ENCODE peak calls at places on chromosomes 3 and 15, in eight cellular contexts. X, Z, R, G, H, N, T and F are unnamed samples.

GRCh38 chr3:138398791-138399575 is 35.4 kb upstream of the ESYT3 start:
- DNase-seq in X (no peak), Z (no peak), R (no peak), G (no peak), H (no peak), N (no peak), T (peak; percentile 45), F (no peak)

GRCh38 chr3:4986175-4986610 is 7.0 kb downstream of the BHLHE40 start:
- DNase-seq in X (no peak), Z (peak; percentile 40), R (no peak), G (no peak), H (no peak), N (no peak), T (no peak), F (no peak)

GRCh38 chr15:66188464-66188863 is 65.1 kb downstream of the MEGF11 start:
- DNase-seq in X (no peak), Z (no peak), R (no peak), G (no peak), H (peak; percentile 23), N (no peak), T (no peak), F (no peak)

GRCh38 chr3:141071681-141072260 is 20.6 kb downstream of the SPSB4 start:
- DNase-seq in X (no peak), Z (no peak), R (no peak), G (no peak), H (no peak), N (no peak), T (no peak), F (no peak)

GRCh38 chr15:40332138-40332781 is 8.5 kb downstream of the CCDC9B start:
- DNase-seq in X (no peak), Z (no peak), R (no peak), G (no peak), H (no peak), N (no peak), T (no peak), F (no peak)

GRCh38 chr3:42071720-42072582 is 19.2 kb upstream of the TRAK1 start:
- DNase-seq in X (no peak), Z (peak; percentile 57), R (peak; percentile 91), G (no peak), H (peak; percentile 88), N (no peak), T (peak; percentile 87), F (peak; percentile 64)

GRCh38 chr3:125140011-125140813 is 72.3 kb downstream of the SLC12A8 start:
- DNase-seq in X (no peak), Z (no peak), R (peak; percentile 72), G (no peak), H (no peak), N (no peak), T (no peak), F (no peak)

GRCh38 chr3:126464997-126465396 is 10.7 kb downstream of the ZXDC start:
- DNase-seq in X (no peak), Z (no peak), R (no peak), G (no peak), H (peak; percentile 43), N (no peak), T (peak; percentile 48), F (no peak)

GRCh38 chr15:83446904-83447708 is at the start of gene SH3GL3:
- DNase-seq in X (peak; percentile 67), Z (peak; percentile 75), R (peak; percentile 74), G (peak; percentile 37), H (peak; percentile 94), N (no peak), T (peak; percentile 84), F (peak; percentile 79)

GRCh38 chr3:122513386-122514122 is 1.2 kb downstream of the KPNA1 start:
- DNase-seq in X (no peak), Z (peak; percentile 12), R (peak; percentile 47), G (no peak), H (no peak), N (no peak), T (no peak), F (no peak)

GRCh38 chr15:34753236-34753894 is 1.4 kb downstream of the GJD2 start:
- DNase-seq in X (peak; percentile 63), Z (peak; percentile 58), R (peak; percentile 64), G (no peak), H (peak; percentile 84), N (no peak), T (no peak), F (peak; percentile 77)

GRCh38 chr3:48709051-48709461 is 8.0 kb downstream of the IP6K2 start:
- DNase-seq in X (no peak), Z (peak; percentile 50), R (no peak), G (no peak), H (no peak), N (no peak), T (no peak), F (no peak)

GRCh38 chr15:42264790-42265189 is 8.2 kb upstream of the GANC start:
- DNase-seq in X (no peak), Z (no peak), R (no peak), G (no peak), H (no peak), N (no peak), T (no peak), F (no peak)

GRCh38 chr15:25810154-25810553 is 53.0 kb downstream of the ATP10A start:
- DNase-seq in X (no peak), Z (no peak), R (no peak), G (no peak), H (no peak), N (no peak), T (no peak), F (no peak)

GRCh38 chr3:115790759-115791158 is 167.4 kb downstream of the GAP43 start:
- DNase-seq in X (no peak), Z (peak; percentile 86), R (peak; percentile 86), G (peak; percentile 40), H (peak; percentile 95), N (no peak), T (no peak), F (peak; percentile 23)

GRCh38 chr3:196645091-196645490 is 5.6 kb downstream of the NRROS start:
- DNase-seq in X (no peak), Z (no peak), R (no peak), G (no peak), H (no peak), N (no peak), T (no peak), F (no peak)

GRCh38 chr3:50639055-50639494 is 22.1 kb downstream of the MAPKAPK3 start:
- DNase-seq in X (no peak), Z (peak; percentile 41), R (no peak), G (no peak), H (peak; percentile 68), N (no peak), T (peak; percentile 63), F (no peak)

GRCh38 chr3:125110016-125110875 is 54.4 kb upstream of the HEG1 start:
- DNase-seq in X (no peak), Z (peak; percentile 82), R (peak; percentile 99), G (no peak), H (no peak), N (no peak), T (no peak), F (no peak)

GRCh38 chr3:139561959-139562676 is 22.6 kb upstream of the RBP1 start:
- DNase-seq in X (no peak), Z (peak; percentile 28), R (peak; percentile 39), G (no peak), H (peak; percentile 83), N (no peak), T (no peak), F (peak; percentile 73)